ENCODE peak calls at places on chromosomes 2 and 18, in seven cellular contexts. One of them, this sample, is unnamed.

GRCh38 chr2:95352291-95353054 is 50.0 kb upstream of the FAHD2A start:
- DNase-seq in fibroblast of gingiva: no peak
- DNase-seq in left cardiac atrium: peak
- DNase-seq in skeletal muscle cell: no peak
- DNase-seq in ACHN: no peak
- DNase-seq in cardiac muscle cell: no peak
- DNase-seq in activated naive CD4-positive, alpha-beta T cell treated with anti-CD3 and anti-CD28 coated beads for 36 hours: no peak
- DNase-seq in this sample: no peak

GRCh38 chr2:101446869-101447268 is 28.0 kb downstream of the RFX8 start:
- DNase-seq in left cardiac atrium: no peak
- DNase-seq in fibroblast of gingiva: peak
- DNase-seq in ACHN: no peak
- DNase-seq in skeletal muscle cell: peak
- DNase-seq in activated naive CD4-positive, alpha-beta T cell treated with anti-CD3 and anti-CD28 coated beads for 36 hours: peak
- DNase-seq in cardiac muscle cell: peak
- DNase-seq in this sample: no peak

GRCh38 chr18:71784777-71785176 is 759.4 kb downstream of the CBLN2 start:
- DNase-seq in skeletal muscle cell: no peak
- DNase-seq in fibroblast of gingiva: no peak
- DNase-seq in ACHN: peak
- DNase-seq in cardiac muscle cell: peak
- DNase-seq in activated naive CD4-positive, alpha-beta T cell treated with anti-CD3 and anti-CD28 coated beads for 36 hours: peak
- DNase-seq in left cardiac atrium: no peak
- DNase-seq in this sample: no peak

GRCh38 chr18:8657050-8657820 is 48.0 kb downstream of the RAB12 start:
- DNase-seq in skeletal muscle cell: no peak
- DNase-seq in ACHN: no peak
- DNase-seq in cardiac muscle cell: no peak
- DNase-seq in activated naive CD4-positive, alpha-beta T cell treated with anti-CD3 and anti-CD28 coated beads for 36 hours: no peak
- DNase-seq in fibroblast of gingiva: no peak
- DNase-seq in left cardiac atrium: no peak
- DNase-seq in this sample: no peak

GRCh38 chr2:85785027-85785822 is 31.4 kb downstream of the ATOH8 start:
- DNase-seq in fibroblast of gingiva: peak
- DNase-seq in left cardiac atrium: peak
- DNase-seq in cardiac muscle cell: peak
- DNase-seq in skeletal muscle cell: peak
- DNase-seq in activated naive CD4-positive, alpha-beta T cell treated with anti-CD3 and anti-CD28 coated beads for 36 hours: peak
- DNase-seq in ACHN: peak
- DNase-seq in this sample: peak

GRCh38 chr2:217656366-217656765 is 346.4 kb downstream of the TNS1 start:
- DNase-seq in fibroblast of gingiva: no peak
- DNase-seq in skeletal muscle cell: no peak
- DNase-seq in cardiac muscle cell: no peak
- DNase-seq in left cardiac atrium: no peak
- DNase-seq in activated naive CD4-positive, alpha-beta T cell treated with anti-CD3 and anti-CD28 coated beads for 36 hours: no peak
- DNase-seq in ACHN: no peak
- DNase-seq in this sample: no peak

GRCh38 chr18:58201728-58202405 is 157.8 kb downstream of the NEDD4L start:
- DNase-seq in activated naive CD4-positive, alpha-beta T cell treated with anti-CD3 and anti-CD28 coated beads for 36 hours: no peak
- DNase-seq in skeletal muscle cell: no peak
- DNase-seq in left cardiac atrium: no peak
- DNase-seq in fibroblast of gingiva: no peak
- DNase-seq in ACHN: no peak
- DNase-seq in cardiac muscle cell: no peak
- DNase-seq in this sample: no peak

GRCh38 chr2:1603059-1603458 is 141.3 kb downstream of the PXDN start:
- DNase-seq in ACHN: no peak
- DNase-seq in left cardiac atrium: peak
- DNase-seq in fibroblast of gingiva: no peak
- DNase-seq in cardiac muscle cell: no peak
- DNase-seq in skeletal muscle cell: no peak
- DNase-seq in activated naive CD4-positive, alpha-beta T cell treated with anti-CD3 and anti-CD28 coated beads for 36 hours: no peak
- DNase-seq in this sample: no peak

GRCh38 chr2:134086594-134087219 is 167.2 kb upstream of the MGAT5 start:
- DNase-seq in left cardiac atrium: no peak
- DNase-seq in ACHN: no peak
- DNase-seq in cardiac muscle cell: no peak
- DNase-seq in activated naive CD4-positive, alpha-beta T cell treated with anti-CD3 and anti-CD28 coated beads for 36 hours: no peak
- DNase-seq in fibroblast of gingiva: no peak
- DNase-seq in skeletal muscle cell: no peak
- DNase-seq in this sample: no peak

GRCh38 chr2:186437719-186438118 is 48.3 kb upstream of the ZC3H15 start:
- DNase-seq in activated naive CD4-positive, alpha-beta T cell treated with anti-CD3 and anti-CD28 coated beads for 36 hours: no peak
- DNase-seq in cardiac muscle cell: no peak
- DNase-seq in fibroblast of gingiva: no peak
- DNase-seq in skeletal muscle cell: no peak
- DNase-seq in ACHN: no peak
- DNase-seq in left cardiac atrium: no peak
- DNase-seq in this sample: no peak

GRCh38 chr2:168751104-168751768 is 51.2 kb upstream of the NOSTRIN start:
- DNase-seq in left cardiac atrium: no peak
- DNase-seq in ACHN: no peak
- DNase-seq in cardiac muscle cell: no peak
- DNase-seq in skeletal muscle cell: no peak
- DNase-seq in fibroblast of gingiva: no peak
- DNase-seq in activated naive CD4-positive, alpha-beta T cell treated with anti-CD3 and anti-CD28 coated beads for 36 hours: peak
- DNase-seq in this sample: no peak

GRCh38 chr18:24446953-24447537 is 13.4 kb upstream of the HRH4 start:
- DNase-seq in skeletal muscle cell: no peak
- DNase-seq in ACHN: no peak
- DNase-seq in left cardiac atrium: no peak
- DNase-seq in fibroblast of gingiva: no peak
- DNase-seq in cardiac muscle cell: no peak
- DNase-seq in activated naive CD4-positive, alpha-beta T cell treated with anti-CD3 and anti-CD28 coated beads for 36 hours: no peak
- DNase-seq in this sample: no peak

GRCh38 chr2:118716102-118716501 is 131.3 kb downstream of the EN1 start:
- DNase-seq in left cardiac atrium: no peak
- DNase-seq in activated naive CD4-positive, alpha-beta T cell treated with anti-CD3 and anti-CD28 coated beads for 36 hours: no peak
- DNase-seq in skeletal muscle cell: no peak
- DNase-seq in ACHN: no peak
- DNase-seq in fibroblast of gingiva: no peak
- DNase-seq in cardiac muscle cell: no peak
- DNase-seq in this sample: no peak

GRCh38 chr2:182456784-182457183 is 29.9 kb upstream of the PDE1A start:
- DNase-seq in left cardiac atrium: no peak
- DNase-seq in ACHN: no peak
- DNase-seq in fibroblast of gingiva: peak
- DNase-seq in cardiac muscle cell: peak
- DNase-seq in activated naive CD4-positive, alpha-beta T cell treated with anti-CD3 and anti-CD28 coated beads for 36 hours: no peak
- DNase-seq in skeletal muscle cell: no peak
- DNase-seq in this sample: peak

GRCh38 chr2:155062250-155062985 is 363.9 kb downstream of the KCNJ3 start:
- DNase-seq in cardiac muscle cell: no peak
- DNase-seq in skeletal muscle cell: no peak
- DNase-seq in activated naive CD4-positive, alpha-beta T cell treated with anti-CD3 and anti-CD28 coated beads for 36 hours: no peak
- DNase-seq in fibroblast of gingiva: no peak
- DNase-seq in left cardiac atrium: no peak
- DNase-seq in ACHN: no peak
- DNase-seq in this sample: no peak

GRCh38 chr18:57223160-57223870 is 76.4 kb downstream of the BOD1L2 start:
- DNase-seq in activated naive CD4-positive, alpha-beta T cell treated with anti-CD3 and anti-CD28 coated beads for 36 hours: no peak
- DNase-seq in cardiac muscle cell: no peak
- DNase-seq in ACHN: peak
- DNase-seq in skeletal muscle cell: no peak
- DNase-seq in left cardiac atrium: no peak
- DNase-seq in fibroblast of gingiva: no peak
- DNase-seq in this sample: no peak

GRCh38 chr2:231590614-231591013 is 2.0 kb upstream of the TEX44 start:
- DNase-seq in left cardiac atrium: no peak
- DNase-seq in cardiac muscle cell: no peak
- DNase-seq in fibroblast of gingiva: no peak
- DNase-seq in skeletal muscle cell: no peak
- DNase-seq in activated naive CD4-positive, alpha-beta T cell treated with anti-CD3 and anti-CD28 coated beads for 36 hours: no peak
- DNase-seq in ACHN: no peak
- DNase-seq in this sample: no peak

This sample was measured in amniotic stem cell.